ENCODE peak calls at places on chromosomes 5 and 9, in six cellular contexts. F is osteoblast, T is nephron progenitor cell, M is bronchial epithelial cell, R is left ventricle myocardium inferior, D is breast epithelium. W is an unnamed sample.

GRCh38 chr9:93225417-93225816 is 41.5 kb downstream of the WNK2 start:
- DNase-seq in F (peak), T (no peak), M (no peak), R (no peak), D (no peak), W (no peak)

GRCh38 chr5:77791356-77791755 is 15.2 kb upstream of the TBCA start:
- DNase-seq in F (no peak), T (no peak), M (no peak), R (no peak), D (no peak), W (no peak)

GRCh38 chr5:175842947-175843793 is 28.2 kb upstream of the CPLX2 start:
- DNase-seq in F (peak), T (peak), M (peak), R (no peak), D (no peak), W (peak)

GRCh38 chr9:97415146-97415545 is 3.2 kb downstream of the TDRD7 start:
- DNase-seq in F (no peak), T (no peak), M (no peak), R (no peak), D (no peak), W (no peak)

GRCh38 chr9:117485176-117485575 is 70.3 kb upstream of the ASTN2 start:
- DNase-seq in F (peak), T (no peak), M (peak), R (no peak), D (no peak), W (peak)

GRCh38 chr9:122931851-122932199 is 513 bp upstream of the ZBTB26 start:
- DNase-seq in F (no peak), T (no peak), M (peak), R (no peak), D (no peak), W (peak)

GRCh38 chr9:92426501-92426900 is 2.2 kb upstream of the OMD start:
- DNase-seq in F (no peak), T (no peak), M (no peak), R (no peak), D (no peak), W (peak)

GRCh38 chr5:180847053-180847452 is 14.0 kb downstream of the ZFP62 start:
- DNase-seq in F (no peak), T (no peak), M (no peak), R (no peak), D (no peak), W (no peak)

GRCh38 chr9:116998305-116998704 is 311.2 kb downstream of the TRIM32 start:
- DNase-seq in F (no peak), T (peak), M (peak), R (no peak), D (no peak), W (peak)

GRCh38 chr5:14236757-14237156 is 93.6 kb downstream of the TRIO start:
- DNase-seq in F (no peak), T (no peak), M (no peak), R (no peak), D (no peak), W (no peak)

GRCh38 chr9:130847306-130848217 is 12.5 kb downstream of the ABL1 start:
- DNase-seq in F (peak), T (no peak), M (peak), R (peak), D (peak), W (peak)

GRCh38 chr9:112380771-112381181 is 868 bp downstream of the HSDL2 start:
- DNase-seq in F (no peak), T (no peak), M (peak), R (no peak), D (no peak), W (peak)

GRCh38 chr5:168529361-168530234 is 493 bp downstream of the FBLL1 start:
- DNase-seq in F (peak), T (peak), M (no peak), R (no peak), D (no peak), W (no peak)

GRCh38 chr5:8897316-8897715 is 648.6 kb downstream of the SEMA5A start:
- DNase-seq in F (no peak), T (no peak), M (no peak), R (no peak), D (no peak), W (no peak)

GRCh38 chr9:35267716-35268115 is 105.9 kb downstream of the UNC13B start:
- DNase-seq in F (peak), T (no peak), M (peak), R (no peak), D (no peak), W (no peak)

GRCh38 chr9:68804911-68805889 is 100.2 kb downstream of the PIP5K1B start:
- DNase-seq in F (no peak), T (no peak), M (no peak), R (peak), D (no peak), W (no peak)

GRCh38 chr5:177111720-177112394 is 21.7 kb upstream of the NSD1 start:
- DNase-seq in F (peak), T (peak), M (peak), R (peak), D (no peak), W (peak)

GRCh38 chr9:19087601-19088000 is 15.1 kb downstream of the HAUS6 start:
- DNase-seq in F (no peak), T (no peak), M (peak), R (no peak), D (no peak), W (peak)

GRCh38 chr5:95941756-95942155 is 19.9 kb downstream of the ELL2 start:
- DNase-seq in F (no peak), T (no peak), M (no peak), R (no peak), D (no peak), W (no peak)

GRCh38 chr9:95912773-95913172 is 37.3 kb downstream of the ERCC6L2 start:
- DNase-seq in F (no peak), T (no peak), M (no peak), R (no peak), D (no peak), W (no peak)

GRCh38 chr5:66849803-66850202 is 253.6 kb downstream of the MAST4 start:
- DNase-seq in F (no peak), T (no peak), M (peak), R (no peak), D (no peak), W (peak)

GRCh38 chr5:76363385-76364261 is 39.5 kb upstream of the IQGAP2 start:
- DNase-seq in F (no peak), T (no peak), M (peak), R (no peak), D (no peak), W (no peak)

GRCh38 chr9:125551781-125552180 is 155.2 kb downstream of the MAPKAP1 start:
- DNase-seq in F (no peak), T (no peak), M (no peak), R (no peak), D (no peak), W (no peak)

GRCh38 chr9:105978336-105978735 is 284.0 kb downstream of the TMEM38B start:
- DNase-seq in F (no peak), T (no peak), M (no peak), R (no peak), D (no peak), W (no peak)

GRCh38 chr5:163453705-163454104 is 6.2 kb downstream of the NUDCD2 start:
- DNase-seq in F (no peak), T (no peak), M (no peak), R (no peak), D (no peak), W (peak)

GRCh38 chr5:64506567-64507321 is 929 bp downstream of the RGS7BP start:
- DNase-seq in F (no peak), T (peak), M (no peak), R (no peak), D (no peak), W (no peak)

GRCh38 chr5:175120412-175120811 is 323.6 kb downstream of the DRD1 start:
- DNase-seq in F (no peak), T (no peak), M (no peak), R (no peak), D (no peak), W (no peak)

GRCh38 chr5:112146323-112146848 is 272.7 kb downstream of the EPB41L4A start:
- DNase-seq in F (peak), T (no peak), M (peak), R (no peak), D (no peak), W (peak)

GRCh38 chr5:173868096-173868879 is 19.9 kb upstream of the CPEB4 start:
- DNase-seq in F (no peak), T (no peak), M (peak), R (no peak), D (peak), W (no peak)

GRCh38 chr5:5291357-5291756 is 131.1 kb upstream of the ICE1 start:
- DNase-seq in F (no peak), T (no peak), M (no peak), R (no peak), D (no peak), W (peak)

GRCh38 chr5:139698461-139699146 is 50.5 kb downstream of the CXXC5 start:
- DNase-seq in F (peak), T (peak), M (peak), R (peak), D (peak), W (peak)

GRCh38 chr5:71658916-71659661 is 60.0 kb upstream of the CARTPT start:
- DNase-seq in F (no peak), T (no peak), M (peak), R (no peak), D (no peak), W (no peak)

GRCh38 chr9:1269533-1270315 is 219.6 kb downstream of the DMRT2 start:
- DNase-seq in F (no peak), T (no peak), M (no peak), R (no peak), D (no peak), W (no peak)

GRCh38 chr9:114691046-114691955 is 9.3 kb upstream of the TEX48 start:
- DNase-seq in F (peak), T (no peak), M (peak), R (no peak), D (peak), W (peak)

GRCh38 chr9:35798658-35799366 is 7.4 kb downstream of the NPR2 start:
- DNase-seq in F (peak), T (no peak), M (peak), R (no peak), D (peak), W (peak)

GRCh38 chr5:92641031-92641962 is 939.7 kb downstream of the NR2F1-AS1 start:
- DNase-seq in F (no peak), T (peak), M (peak), R (no peak), D (no peak), W (peak)

GRCh38 chr5:2714026-2714425 is 37.5 kb downstream of the IRX2 start:
- DNase-seq in F (no peak), T (no peak), M (no peak), R (no peak), D (no peak), W (no peak)

GRCh38 chr5:74252033-74252430 is 388.5 kb downstream of the ENC1 start:
- DNase-seq in F (no peak), T (no peak), M (peak), R (no peak), D (no peak), W (no peak)

GRCh38 chr5:154986151-154986550 is 27.4 kb upstream of the KIF4B start:
- DNase-seq in F (no peak), T (no peak), M (no peak), R (no peak), D (no peak), W (peak)

GRCh38 chr9:23120630-23121029 is 674.0 kb downstream of the DMRTA1 start:
- DNase-seq in F (no peak), T (no peak), M (no peak), R (no peak), D (no peak), W (no peak)

GRCh38 chr9:23117621-23118020 is 671.0 kb downstream of the DMRTA1 start:
- DNase-seq in F (no peak), T (no peak), M (peak), R (no peak), D (no peak), W (peak)

DNA sequence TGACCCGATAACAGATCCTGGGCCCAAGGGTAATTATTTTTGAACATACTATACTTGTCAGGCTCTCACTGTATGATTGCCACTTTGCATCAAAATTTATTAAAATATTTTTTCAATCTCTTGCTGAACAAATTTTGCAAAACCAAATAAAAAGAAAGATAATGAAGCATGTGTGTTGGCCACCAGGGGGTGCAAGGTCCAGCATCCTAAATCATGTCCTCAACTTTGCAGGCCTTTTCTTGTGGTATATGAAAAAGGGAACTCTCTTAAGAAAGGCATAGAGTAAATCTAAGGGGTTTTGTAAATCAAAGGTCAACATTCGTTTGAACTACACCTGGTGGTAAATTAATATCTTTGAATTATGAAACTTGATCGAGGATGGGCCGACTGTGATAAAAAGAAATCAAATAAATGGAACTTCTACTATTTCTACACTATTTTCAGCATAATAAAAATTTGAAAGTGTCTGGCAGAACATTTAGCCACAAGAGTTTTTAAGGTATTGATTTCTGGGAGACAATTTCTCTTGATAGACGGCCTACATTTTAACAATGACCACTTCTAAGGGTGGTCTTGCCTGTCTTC is 676.5 kb downstream of the DMRTA1 start:
- DNase-seq in F (no peak), T (peak), M (peak), R (no peak), D (no peak), W (peak)
- TF ChIP-seq CTCF in F (peak), T (peak), M (peak), R (peak), D (peak), W (peak)

GRCh38 chr9:109098221-109098959 is 21.4 kb downstream of the TMEM245 start:
- DNase-seq in F (peak), T (peak), M (peak), R (no peak), D (peak), W (peak)
- TF ChIP-seq CTCF in F (peak), T (peak), M (no peak), R (peak), D (peak), W (peak)

DNA sequence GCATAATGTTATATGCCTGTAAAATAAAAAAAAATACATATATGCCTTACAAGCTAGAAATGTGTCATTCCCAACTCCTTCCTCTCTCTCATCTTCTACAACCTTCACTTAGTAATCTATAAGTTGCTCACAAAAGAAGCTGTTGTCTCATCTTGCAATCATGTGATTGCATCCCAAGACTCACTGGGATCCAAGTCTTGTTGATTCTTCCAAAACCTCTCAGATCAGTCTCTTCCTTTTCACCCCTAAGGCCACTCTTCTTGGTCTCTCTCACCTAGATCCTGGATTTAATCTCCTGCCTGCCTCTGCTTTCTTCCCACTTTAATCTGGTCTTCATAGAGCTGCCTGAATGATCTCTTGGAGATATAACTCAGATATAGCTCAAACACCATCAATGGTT is 261.1 kb upstream of the NR4A3 start:
- DNase-seq in F (no peak), T (no peak), M (no peak), R (no peak), D (no peak), W (no peak)
- TF ChIP-seq CTCF in F (no peak), T (no peak), M (no peak), R (no peak), D (no peak), W (no peak)

GRCh38 chr5:78803386-78803785 is 154.8 kb upstream of the LHFPL2 start:
- DNase-seq in F (peak), T (no peak), M (no peak), R (peak), D (peak), W (peak)

GRCh38 chr5:78801413-78801812 is 152.8 kb upstream of the LHFPL2 start:
- DNase-seq in F (no peak), T (no peak), M (no peak), R (no peak), D (no peak), W (no peak)

GRCh38 chr5:78797945-78798731 is 149.6 kb upstream of the LHFPL2 start:
- DNase-seq in F (peak), T (no peak), M (no peak), R (no peak), D (no peak), W (peak)

GRCh38 chr5:78795757-78796156 is 147.2 kb upstream of the LHFPL2 start:
- DNase-seq in F (peak), T (no peak), M (peak), R (no peak), D (no peak), W (no peak)

DNA sequence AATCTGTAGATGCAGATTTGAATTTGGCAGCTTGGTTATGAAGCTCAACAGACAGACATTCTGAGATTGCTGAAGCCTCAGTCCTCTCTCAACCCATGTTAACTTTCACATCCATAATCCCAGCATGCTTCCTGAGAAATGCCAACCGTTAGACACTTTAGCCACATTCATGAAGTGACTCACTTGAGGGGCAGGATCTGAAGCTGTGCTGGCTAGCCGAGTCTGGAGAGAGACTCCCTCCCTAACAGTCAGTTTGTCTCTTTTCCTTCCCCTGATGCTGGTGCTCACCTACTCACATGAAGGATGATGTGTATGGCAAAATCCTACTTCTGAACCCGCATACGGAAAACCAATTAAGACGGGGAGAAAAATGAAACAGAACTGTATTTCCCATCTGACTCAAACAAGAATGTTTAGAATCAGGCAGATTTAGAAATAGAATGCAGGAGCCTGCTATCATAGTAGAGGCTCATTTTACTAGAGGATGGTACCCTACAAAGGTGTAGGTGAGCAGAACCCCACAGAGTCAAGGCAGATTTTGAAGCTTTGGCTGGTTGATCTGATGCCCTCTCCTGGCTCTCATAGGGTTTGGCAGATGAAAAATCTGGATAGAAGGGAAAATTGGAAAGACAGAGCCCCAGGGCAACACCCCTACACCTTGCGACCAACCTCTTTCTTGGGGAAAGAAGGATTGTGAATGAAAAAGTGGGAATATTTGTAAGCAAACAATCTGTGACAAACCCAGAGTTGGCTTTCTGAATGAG is 150.9 kb upstream of the LHFPL2 start:
- DNase-seq in F (peak), T (no peak), M (peak), R (no peak), D (no peak), W (peak)
- TF ChIP-seq CTCF in F (peak), T (no peak), M (peak), R (no peak), D (no peak), W (no peak)

DNA sequence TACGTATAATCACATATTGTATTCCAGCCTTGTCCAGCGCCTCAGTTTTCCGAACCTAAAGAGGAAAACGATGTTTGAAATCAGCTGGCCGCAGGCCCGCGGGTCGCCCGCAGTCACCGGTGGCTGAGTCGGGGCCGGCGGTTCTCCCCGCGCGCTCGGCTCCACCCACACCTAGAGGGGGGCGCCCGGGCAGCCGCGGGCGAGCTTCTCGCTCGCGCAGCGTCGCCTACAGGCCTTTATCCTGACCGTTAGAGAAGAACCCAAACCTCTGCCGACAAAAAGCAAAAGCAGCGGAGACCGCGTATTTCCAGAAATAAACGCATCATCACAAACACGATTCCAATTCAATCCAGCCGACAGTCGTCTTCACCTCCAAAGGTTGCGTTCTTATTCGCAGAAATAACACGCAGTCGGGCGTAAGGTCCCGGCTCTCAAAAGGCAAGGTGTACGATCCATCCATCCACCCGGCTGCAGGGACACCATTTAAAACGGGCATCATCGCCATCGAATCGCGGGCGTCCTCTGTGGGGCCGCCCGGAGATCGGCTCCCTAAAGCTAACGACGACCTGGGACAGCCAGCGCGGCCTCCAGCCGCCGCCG is 680 bp upstream of the NIPBL start:
- DNase-seq in F (peak), T (peak), M (peak), R (peak), D (peak), W (peak)
- TF ChIP-seq CTCF in F (peak), T (peak), M (peak), R (peak), D (no peak), W (peak)

GRCh38 chr9:137276757-137277328 is 683 bp upstream of the TOR4A start:
- DNase-seq in F (peak), T (no peak), M (no peak), R (peak), D (no peak), W (peak)

GRCh38 chr9:137278061-137278912 is 761 bp downstream of the TOR4A start:
- DNase-seq in F (peak), T (no peak), M (no peak), R (no peak), D (no peak), W (no peak)

GRCh38 chr9:137275937-137276756 is 1.4 kb upstream of the TOR4A start:
- DNase-seq in F (peak), T (no peak), M (no peak), R (no peak), D (no peak), W (no peak)

GRCh38 chr9:137278913-137279711 is 1.6 kb downstream of the TOR4A start:
- DNase-seq in F (peak), T (no peak), M (no peak), R (no peak), D (no peak), W (no peak)

GRCh38 chr9:137277329-137278041 is at the start of gene TOR4A:
- DNase-seq in F (peak), T (peak), M (peak), R (peak), D (no peak), W (peak)
- TF ChIP-seq CTCF in F (no peak), T (no peak), M (peak), R (peak), D (no peak), W (no peak)

W was measured in fibroblast of lung.